ENCODE peak calls at places on chromosomes 6 and 20, in ten cellular contexts. S, U, F, L, A, Q, K, Z, G and B are unnamed samples.

GRCh38 chr6:158799051-158799792 is 19.9 kb downstream of the EZR start:
- DNase-seq in K (peak; percentile 27), Z (no peak), F (peak; percentile 59), G (no peak), Q (no peak), A (peak; percentile 84), L (no peak), S (no peak), U (no peak), B (no peak)

GRCh38 chr20:53210041-53210440 is 237.9 kb downstream of the TSHZ2 start:
- DNase-seq in Z (no peak), A (no peak), F (no peak), G (no peak), Q (no peak), L (no peak), U (no peak), S (no peak), K (no peak), B (no peak)

GRCh38 chr6:13913226-13914001 is 11.3 kb upstream of the RNF182 start:
- DNase-seq in U (no peak), Q (no peak), Z (no peak), G (no peak), A (no peak), L (no peak), K (no peak), S (no peak), F (no peak), B (no peak)

GRCh38 chr6:14811760-14812428 is 434.0 kb upstream of the JARID2 start:
- DNase-seq in L (peak; percentile 30), F (peak; percentile 82), S (no peak), U (no peak), Q (no peak), K (peak; percentile 78), G (no peak), A (no peak), Z (no peak), B (no peak)

GRCh38 chr20:62723351-62723750 is 14.7 kb downstream of the NTSR1 start:
- DNase-seq in Z (peak; percentile 54), Q (peak; percentile 39), K (no peak), U (no peak), F (no peak), S (no peak), G (no peak), A (no peak), L (no peak), B (no peak)

GRCh38 chr6:83597511-83597910 is 85.2 kb downstream of the PRSS35 start:
- DNase-seq in U (no peak), Q (no peak), F (no peak), L (no peak), G (no peak), Z (no peak), K (no peak), S (no peak), A (no peak), B (no peak)

GRCh38 chr6:127177030-127177928 is 58.8 kb downstream of the RSPO3 start:
- DNase-seq in F (peak; percentile 72), K (peak; percentile 79), L (no peak), G (no peak), S (no peak), U (no peak), Z (no peak), Q (no peak), A (peak; percentile 92), B (no peak)

GRCh38 chr6:148885154-148885870 is 138.5 kb downstream of the UST start:
- DNase-seq in G (no peak), A (peak; percentile 81), Z (no peak), S (no peak), K (peak; percentile 41), U (no peak), L (peak; percentile 70), F (peak; percentile 28), Q (no peak), B (no peak)

GRCh38 chr20:54773643-54774000 is 298.2 kb downstream of the DOK5 start:
- DNase-seq in F (no peak), Z (no peak), U (no peak), G (no peak), S (no peak), L (no peak), A (no peak), Q (no peak), K (no peak), B (no peak)

GRCh38 chr6:142885182-142885867 is 59.7 kb downstream of the HIVEP2 start:
- DNase-seq in K (peak; percentile 98), Z (no peak), Q (no peak), S (peak; percentile 24), L (peak; percentile 90), A (peak; percentile 95), F (peak; percentile 99), U (no peak), G (no peak), B (no peak)

GRCh38 chr6:150087336-150087735 is 18.4 kb upstream of the ULBP3 start:
- DNase-seq in G (no peak), Q (no peak), K (no peak), U (no peak), Z (no peak), L (no peak), A (no peak), F (no peak), S (no peak), B (no peak)

GRCh38 chr6:150093397-150093796 is 24.5 kb upstream of the ULBP3 start:
- DNase-seq in S (no peak), G (no peak), U (no peak), Z (no peak), F (no peak), Q (no peak), L (no peak), A (no peak), K (no peak), B (no peak)

GRCh38 chr6:150088481-150089154 is 19.7 kb upstream of the ULBP3 start:
- DNase-seq in F (no peak), Q (no peak), S (no peak), U (no peak), L (no peak), A (no peak), K (no peak), G (no peak), Z (no peak), B (no peak)

GRCh38 chr6:150091466-150091865 is 22.5 kb upstream of the ULBP3 start:
- DNase-seq in S (no peak), K (no peak), Z (no peak), Q (no peak), F (no peak), A (no peak), L (no peak), U (no peak), G (no peak), B (no peak)

GRCh38 chr6:150090328-150090727 is 21.4 kb upstream of the ULBP3 start:
- DNase-seq in G (no peak), K (no peak), Z (no peak), F (no peak), L (no peak), S (no peak), U (no peak), Q (no peak), A (no peak), B (no peak)
- TF ChIP-seq CTCF in G (no peak), K (no peak), Z (no peak), F (no peak), L (no peak), S (no peak), U (no peak), Q (no peak), A (no peak), B (no peak)

DNA sequence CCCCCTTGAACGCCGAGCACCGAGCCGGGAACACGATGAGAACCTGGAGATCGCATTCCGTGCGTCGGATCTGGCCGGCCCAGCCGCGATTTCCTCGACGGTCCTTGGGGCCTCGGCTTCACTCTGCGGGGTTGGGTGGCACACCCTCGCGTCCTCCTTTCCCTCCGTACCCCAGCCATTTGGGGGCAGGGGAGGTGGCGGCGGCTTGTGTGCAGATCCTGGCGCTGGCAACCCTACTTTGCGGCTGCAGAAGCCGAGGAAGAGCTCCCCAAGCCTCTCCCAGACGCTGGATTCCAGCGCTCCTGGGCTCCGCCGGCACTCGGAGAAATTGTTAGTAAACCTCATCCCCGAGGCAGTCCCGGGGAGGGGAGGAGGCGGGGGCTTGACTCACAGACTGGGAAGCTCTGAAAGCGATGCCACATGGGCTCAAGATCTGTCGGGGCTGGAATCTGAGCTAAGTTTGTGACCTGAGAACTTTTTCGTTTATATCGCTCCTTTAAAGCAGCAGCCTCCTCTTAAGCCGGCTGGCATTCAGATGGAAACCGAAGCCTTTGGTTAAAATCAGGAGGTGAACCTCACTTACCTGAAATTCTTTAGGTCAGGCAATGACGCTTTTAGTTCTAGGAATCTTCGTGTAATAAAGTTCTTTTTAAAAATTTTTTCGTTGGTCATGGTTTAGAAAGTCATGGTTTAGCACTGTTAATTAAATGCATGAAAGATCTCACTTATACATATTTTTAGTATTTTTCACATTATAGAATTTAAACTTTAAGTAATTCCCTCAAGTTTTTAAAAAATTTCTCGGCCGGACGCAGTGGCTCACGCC is 850 bp downstream of the DSE start:
- DNase-seq in Q (peak; percentile 90), A (peak; percentile 93), K (peak; percentile 93), U (no peak), Z (peak; percentile 79), S (peak; percentile 69), L (peak; percentile 81), F (peak; percentile 88), G (peak; percentile 6), B (peak; percentile 93)
- TF ChIP-seq CTCF in Q (no peak), A (no peak), K (no peak), U (no peak), Z (no peak), S (no peak), L (no peak), F (no peak), G (no peak), B (no peak)

GRCh38 chr20:49797292-49797628 is 15.4 kb upstream of the SLC9A8 start:
- DNase-seq in Z (no peak), A (no peak), Q (no peak), K (no peak), U (no peak), F (no peak), G (no peak), L (no peak), S (no peak), B (no peak)

GRCh38 chr20:49795125-49795424 is 17.6 kb upstream of the SLC9A8 start:
- DNase-seq in K (no peak), L (no peak), U (no peak), G (no peak), F (no peak), A (no peak), Z (no peak), Q (no peak), S (no peak), B (no peak)

GRCh38 chr20:49792611-49793010 is 20.0 kb upstream of the SLC9A8 start:
- DNase-seq in Z (no peak), K (no peak), S (no peak), L (no peak), U (no peak), Q (no peak), F (no peak), G (no peak), A (no peak), B (no peak)

GRCh38 chr20:49792006-49792405 is 20.6 kb upstream of the SLC9A8 start:
- DNase-seq in G (no peak), A (no peak), S (no peak), Q (no peak), U (no peak), L (no peak), K (peak; percentile 39), Z (no peak), F (no peak), B (no peak)

GRCh38 chr20:49794336-49795124 is 18.1 kb upstream of the SLC9A8 start:
- DNase-seq in K (peak; percentile 9), U (no peak), Q (no peak), A (no peak), Z (no peak), F (no peak), S (no peak), L (no peak), G (no peak), B (no peak)
- TF ChIP-seq CTCF in K (no peak), U (no peak), Q (no peak), A (no peak), Z (no peak), F (no peak), S (no peak), L (no peak), G (no peak), B (no peak)

GRCh38 chr20:61044499-61044898 is 207.6 kb upstream of the CDH4 start:
- DNase-seq in S (no peak), G (no peak), K (peak; percentile 3), F (no peak), A (no peak), U (no peak), Z (no peak), Q (no peak), L (no peak), B (no peak)
- TF ChIP-seq CTCF in S (peak; percentile 22), G (no peak), K (no peak), F (no peak), A (no peak), U (no peak), Z (no peak), Q (no peak), L (no peak), B (no peak)